ENCODE peak calls at places on chromosomes 5 and 9, in six cellular contexts. One of them, this sample, is unnamed.

GRCh38 chr5:68292316-68292715 is 76.8 kb downstream of the PIK3R1 start:
- DNase-seq in neuronal stem cell: no peak
- DNase-seq in cardiac muscle cell: no peak
- DNase-seq in HCT116: no peak
- DNase-seq in CD8-positive, alpha-beta memory T cell: no peak
- DNase-seq in dorsolateral prefrontal cortex: no peak
- DNase-seq in this sample: no peak

GRCh38 chr5:90111354-90112070 is 298.0 kb downstream of the CETN3 start:
- DNase-seq in dorsolateral prefrontal cortex: no peak
- DNase-seq in neuronal stem cell: no peak
- DNase-seq in CD8-positive, alpha-beta memory T cell: no peak
- DNase-seq in HCT116: no peak
- DNase-seq in cardiac muscle cell: peak; percentile 92
- DNase-seq in this sample: no peak

GRCh38 chr5:142017832-142018427 is 5.1 kb upstream of the GNPDA1 start:
- DNase-seq in CD8-positive, alpha-beta memory T cell: no peak
- DNase-seq in neuronal stem cell: no peak
- DNase-seq in cardiac muscle cell: peak; percentile 54
- DNase-seq in HCT116: no peak
- DNase-seq in dorsolateral prefrontal cortex: no peak
- DNase-seq in this sample: no peak

GRCh38 chr9:127555830-127556820 is 56.0 kb upstream of the STXBP1 start:
- DNase-seq in dorsolateral prefrontal cortex: no peak
- DNase-seq in neuronal stem cell: no peak
- DNase-seq in HCT116: peak; percentile 80
- DNase-seq in cardiac muscle cell: peak; percentile 95
- DNase-seq in CD8-positive, alpha-beta memory T cell: peak; percentile 63
- DNase-seq in this sample: no peak

GRCh38 chr5:95738069-95738468 is 6.9 kb downstream of the RHOBTB3 start:
- DNase-seq in CD8-positive, alpha-beta memory T cell: no peak
- DNase-seq in dorsolateral prefrontal cortex: no peak
- DNase-seq in cardiac muscle cell: no peak
- DNase-seq in neuronal stem cell: no peak
- DNase-seq in HCT116: no peak
- DNase-seq in this sample: no peak

GRCh38 chr9:114626415-114627029 is 15.4 kb downstream of the TMEM268 start:
- DNase-seq in cardiac muscle cell: no peak
- DNase-seq in neuronal stem cell: no peak
- DNase-seq in CD8-positive, alpha-beta memory T cell: no peak
- DNase-seq in HCT116: no peak
- DNase-seq in dorsolateral prefrontal cortex: no peak
- DNase-seq in this sample: no peak

GRCh38 chr5:13339022-13339421 is 605.5 kb downstream of the DNAH5 start:
- DNase-seq in CD8-positive, alpha-beta memory T cell: no peak
- DNase-seq in neuronal stem cell: no peak
- DNase-seq in cardiac muscle cell: no peak
- DNase-seq in dorsolateral prefrontal cortex: no peak
- DNase-seq in HCT116: no peak
- DNase-seq in this sample: no peak

GRCh38 chr9:137195525-137196220 is 4.9 kb downstream of the TPRN start:
- DNase-seq in dorsolateral prefrontal cortex: no peak
- DNase-seq in neuronal stem cell: no peak
- DNase-seq in cardiac muscle cell: no peak
- DNase-seq in HCT116: no peak
- DNase-seq in CD8-positive, alpha-beta memory T cell: no peak
- DNase-seq in this sample: no peak

GRCh38 chr9:123090198-123090896 is 56.9 kb downstream of the GPR21 start:
- DNase-seq in CD8-positive, alpha-beta memory T cell: no peak
- DNase-seq in HCT116: no peak
- DNase-seq in neuronal stem cell: no peak
- DNase-seq in cardiac muscle cell: peak; percentile 68
- DNase-seq in dorsolateral prefrontal cortex: no peak
- DNase-seq in this sample: no peak

GRCh38 chr9:130137870-130138653 is 34.1 kb upstream of the NCS1 start:
- DNase-seq in neuronal stem cell: peak; percentile 29
- DNase-seq in HCT116: no peak
- DNase-seq in cardiac muscle cell: peak; percentile 93
- DNase-seq in dorsolateral prefrontal cortex: no peak
- DNase-seq in CD8-positive, alpha-beta memory T cell: no peak
- DNase-seq in this sample: peak; percentile 73

GRCh38 chr5:131171276-131171815 is 602 bp downstream of the LYRM7 start:
- DNase-seq in CD8-positive, alpha-beta memory T cell: peak; percentile 45
- DNase-seq in dorsolateral prefrontal cortex: no peak
- DNase-seq in cardiac muscle cell: no peak
- DNase-seq in HCT116: no peak
- DNase-seq in neuronal stem cell: no peak
- DNase-seq in this sample: no peak

GRCh38 chr9:6428940-6429889 is 16.2 kb downstream of the UHRF2 start:
- DNase-seq in CD8-positive, alpha-beta memory T cell: peak; percentile 49
- DNase-seq in dorsolateral prefrontal cortex: no peak
- DNase-seq in cardiac muscle cell: no peak
- DNase-seq in neuronal stem cell: no peak
- DNase-seq in HCT116: no peak
- DNase-seq in this sample: no peak

GRCh38 chr5:153965102-153965645 is 73.5 kb downstream of the FAM114A2 start:
- DNase-seq in CD8-positive, alpha-beta memory T cell: no peak
- DNase-seq in neuronal stem cell: peak; percentile 78
- DNase-seq in cardiac muscle cell: peak; percentile 69
- DNase-seq in HCT116: peak; percentile 32
- DNase-seq in dorsolateral prefrontal cortex: no peak
- DNase-seq in this sample: peak; percentile 30

GRCh38 chr9:109499631-109500120 is 1.6 kb upstream of the PTPN3 start:
- DNase-seq in CD8-positive, alpha-beta memory T cell: no peak
- DNase-seq in HCT116: no peak
- DNase-seq in dorsolateral prefrontal cortex: peak; percentile 52
- DNase-seq in cardiac muscle cell: peak; percentile 63
- DNase-seq in neuronal stem cell: peak; percentile 30
- DNase-seq in this sample: no peak

GRCh38 chr5:24816206-24816605 is 171.4 kb upstream of the CDH10 start:
- DNase-seq in neuronal stem cell: no peak
- DNase-seq in CD8-positive, alpha-beta memory T cell: no peak
- DNase-seq in HCT116: no peak
- DNase-seq in cardiac muscle cell: no peak
- DNase-seq in dorsolateral prefrontal cortex: no peak
- DNase-seq in this sample: no peak

GRCh38 chr5:170265527-170265926 is 32.0 kb downstream of the LCP2 start:
- DNase-seq in dorsolateral prefrontal cortex: peak; percentile 74
- DNase-seq in CD8-positive, alpha-beta memory T cell: no peak
- DNase-seq in neuronal stem cell: no peak
- DNase-seq in HCT116: no peak
- DNase-seq in cardiac muscle cell: peak; percentile 56
- DNase-seq in this sample: peak; percentile 73
- H3K27ac ChIP-seq in dorsolateral prefrontal cortex: peak overlapping the region; percentile 53
- H3K27ac ChIP-seq in CD8-positive, alpha-beta memory T cell: peak overlapping the region; percentile 17
- H3K27ac ChIP-seq in neuronal stem cell: no peak overlapping the region
- H3K27ac ChIP-seq in HCT116: no peak overlapping the region
- H3K27ac ChIP-seq in cardiac muscle cell: no peak overlapping the region
- H3K27ac ChIP-seq in this sample: peak overlapping the region; percentile 51

GRCh38 chr5:80703291-80703690 is 48.5 kb upstream of the DHFR start:
- DNase-seq in CD8-positive, alpha-beta memory T cell: no peak
- DNase-seq in cardiac muscle cell: no peak
- DNase-seq in dorsolateral prefrontal cortex: no peak
- DNase-seq in neuronal stem cell: no peak
- DNase-seq in HCT116: no peak
- DNase-seq in this sample: no peak
- H3K27ac ChIP-seq in CD8-positive, alpha-beta memory T cell: no peak overlapping the region
- H3K27ac ChIP-seq in cardiac muscle cell: no peak overlapping the region
- H3K27ac ChIP-seq in dorsolateral prefrontal cortex: no peak overlapping the region
- H3K27ac ChIP-seq in neuronal stem cell: no peak overlapping the region
- H3K27ac ChIP-seq in HCT116: no peak overlapping the region
- H3K27ac ChIP-seq in this sample: no peak overlapping the region

GRCh38 chr5:169006206-169006605 is 294.7 kb downstream of the SLIT3 start:
- DNase-seq in CD8-positive, alpha-beta memory T cell: no peak
- DNase-seq in cardiac muscle cell: no peak
- DNase-seq in neuronal stem cell: no peak
- DNase-seq in dorsolateral prefrontal cortex: no peak
- DNase-seq in HCT116: no peak
- DNase-seq in this sample: no peak

GRCh38 chr5:169004551-169004950 is 296.4 kb downstream of the SLIT3 start:
- DNase-seq in neuronal stem cell: no peak
- DNase-seq in cardiac muscle cell: no peak
- DNase-seq in dorsolateral prefrontal cortex: no peak
- DNase-seq in CD8-positive, alpha-beta memory T cell: no peak
- DNase-seq in HCT116: no peak
- DNase-seq in this sample: no peak

GRCh38 chr5:169001392-169001791 is 299.5 kb downstream of the SLIT3 start:
- DNase-seq in neuronal stem cell: no peak
- DNase-seq in CD8-positive, alpha-beta memory T cell: no peak
- DNase-seq in HCT116: no peak
- DNase-seq in cardiac muscle cell: no peak
- DNase-seq in dorsolateral prefrontal cortex: no peak
- DNase-seq in this sample: no peak

GRCh38 chr5:169002941-169003555 is 297.9 kb downstream of the SLIT3 start:
- DNase-seq in dorsolateral prefrontal cortex: no peak
- DNase-seq in CD8-positive, alpha-beta memory T cell: no peak
- DNase-seq in cardiac muscle cell: no peak
- DNase-seq in HCT116: no peak
- DNase-seq in neuronal stem cell: no peak
- DNase-seq in this sample: no peak

GRCh38 chr5:169003721-169004481 is 297.0 kb downstream of the SLIT3 start:
- DNase-seq in cardiac muscle cell: peak; percentile 25
- DNase-seq in CD8-positive, alpha-beta memory T cell: no peak
- DNase-seq in neuronal stem cell: no peak
- DNase-seq in HCT116: no peak
- DNase-seq in dorsolateral prefrontal cortex: no peak
- DNase-seq in this sample: no peak
- H3K27ac ChIP-seq in cardiac muscle cell: no peak overlapping the region
- H3K27ac ChIP-seq in CD8-positive, alpha-beta memory T cell: no peak overlapping the region
- H3K27ac ChIP-seq in neuronal stem cell: no peak overlapping the region
- H3K27ac ChIP-seq in HCT116: no peak overlapping the region
- H3K27ac ChIP-seq in dorsolateral prefrontal cortex: no peak overlapping the region
- H3K27ac ChIP-seq in this sample: no peak overlapping the region

DNA sequence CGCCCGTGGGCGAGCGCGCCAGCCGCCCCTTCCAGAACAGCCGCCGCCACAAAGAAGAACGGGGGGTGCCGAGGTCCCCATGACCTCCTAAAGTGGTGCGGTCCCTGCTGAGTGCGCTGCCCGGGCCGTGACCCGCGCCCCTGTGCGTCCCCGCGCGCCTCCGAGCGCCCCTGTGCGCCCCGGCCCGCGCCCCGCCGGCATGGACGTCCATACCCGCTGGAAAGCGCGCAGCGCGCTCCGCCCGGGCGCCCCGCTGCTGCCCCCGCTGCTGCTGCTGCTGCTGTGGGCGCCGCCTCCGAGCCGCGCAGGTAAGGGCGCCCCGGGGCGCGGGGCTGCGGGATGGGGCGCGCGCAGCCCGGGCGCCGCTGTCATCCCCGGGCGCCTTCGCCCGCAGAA is 384 bp downstream of the COL5A1 start:
- DNase-seq in dorsolateral prefrontal cortex: no peak
- DNase-seq in CD8-positive, alpha-beta memory T cell: no peak
- DNase-seq in HCT116: no peak
- DNase-seq in neuronal stem cell: no peak
- DNase-seq in cardiac muscle cell: no peak
- DNase-seq in this sample: no peak
- H3K27ac ChIP-seq in dorsolateral prefrontal cortex: no peak overlapping the region
- H3K27ac ChIP-seq in CD8-positive, alpha-beta memory T cell: no peak overlapping the region
- H3K27ac ChIP-seq in HCT116: no peak overlapping the region
- H3K27ac ChIP-seq in neuronal stem cell: no peak overlapping the region
- H3K27ac ChIP-seq in cardiac muscle cell: peak overlapping the region; percentile 44
- H3K27ac ChIP-seq in this sample: no peak overlapping the region